ENCODE peak calls at places on chromosome 1, in eight cellular contexts. One of them, this sample, is unnamed.

GRCh38 chr1:145891587-145892485 is 6.2 kb upstream of the ANKRD35 start:
- DNase-seq in HFFc6: peak; percentile 100
- DNase-seq in stimulated activated CD4-positive, alpha-beta T cell treated with anti-CD3 and anti-CD28 coated beads, Interleukin-4, amount 100 ng/mL, for 48 hours: peak; percentile 41
- DNase-seq in GM20000: peak; percentile 79
- DNase-seq in naive thymus-derived CD4-positive, alpha-beta T cell: peak; percentile 11
- DNase-seq in NCI-H146: peak; percentile 98
- DNase-seq in A549: peak; percentile 98
- DNase-seq in H9: peak; percentile 98
- DNase-seq in this sample: peak; percentile 95

GRCh38 chr1:209250970-209251636 is 332.4 kb upstream of the CAMK1G start:
- DNase-seq in stimulated activated CD4-positive, alpha-beta T cell treated with anti-CD3 and anti-CD28 coated beads, Interleukin-4, amount 100 ng/mL, for 48 hours: no peak
- DNase-seq in NCI-H146: no peak
- DNase-seq in naive thymus-derived CD4-positive, alpha-beta T cell: no peak
- DNase-seq in HFFc6: no peak
- DNase-seq in A549: no peak
- DNase-seq in H9: no peak
- DNase-seq in GM20000: no peak
- DNase-seq in this sample: no peak

GRCh38 chr1:45299981-45300668 is 26.6 kb upstream of the HPDL start:
- DNase-seq in H9: peak; percentile 58
- DNase-seq in NCI-H146: peak; percentile 64
- DNase-seq in stimulated activated CD4-positive, alpha-beta T cell treated with anti-CD3 and anti-CD28 coated beads, Interleukin-4, amount 100 ng/mL, for 48 hours: no peak
- DNase-seq in HFFc6: peak; percentile 60
- DNase-seq in A549: peak; percentile 73
- DNase-seq in GM20000: peak; percentile 67
- DNase-seq in naive thymus-derived CD4-positive, alpha-beta T cell: peak; percentile 33
- DNase-seq in this sample: peak; percentile 65

GRCh38 chr1:91889717-91890459 is 3.9 kb upstream of the TGFBR3 start:
- DNase-seq in H9: no peak
- DNase-seq in HFFc6: peak; percentile 36
- DNase-seq in stimulated activated CD4-positive, alpha-beta T cell treated with anti-CD3 and anti-CD28 coated beads, Interleukin-4, amount 100 ng/mL, for 48 hours: no peak
- DNase-seq in GM20000: no peak
- DNase-seq in A549: peak; percentile 66
- DNase-seq in NCI-H146: no peak
- DNase-seq in naive thymus-derived CD4-positive, alpha-beta T cell: no peak
- DNase-seq in this sample: no peak

GRCh38 chr1:238401138-238401537 is 510.4 kb upstream of the ZP4 start:
- DNase-seq in NCI-H146: no peak
- DNase-seq in H9: no peak
- DNase-seq in A549: no peak
- DNase-seq in GM20000: no peak
- DNase-seq in naive thymus-derived CD4-positive, alpha-beta T cell: no peak
- DNase-seq in HFFc6: no peak
- DNase-seq in stimulated activated CD4-positive, alpha-beta T cell treated with anti-CD3 and anti-CD28 coated beads, Interleukin-4, amount 100 ng/mL, for 48 hours: no peak
- DNase-seq in this sample: no peak

GRCh38 chr1:93824869-93825268 is 54.1 kb downstream of the DNTTIP2 start:
- DNase-seq in stimulated activated CD4-positive, alpha-beta T cell treated with anti-CD3 and anti-CD28 coated beads, Interleukin-4, amount 100 ng/mL, for 48 hours: no peak
- DNase-seq in NCI-H146: no peak
- DNase-seq in HFFc6: no peak
- DNase-seq in A549: no peak
- DNase-seq in GM20000: no peak
- DNase-seq in naive thymus-derived CD4-positive, alpha-beta T cell: no peak
- DNase-seq in H9: no peak
- DNase-seq in this sample: no peak

GRCh38 chr1:6254691-6255090 is 6.2 kb downstream of the GPR153 start:
- DNase-seq in naive thymus-derived CD4-positive, alpha-beta T cell: no peak
- DNase-seq in stimulated activated CD4-positive, alpha-beta T cell treated with anti-CD3 and anti-CD28 coated beads, Interleukin-4, amount 100 ng/mL, for 48 hours: no peak
- DNase-seq in H9: no peak
- DNase-seq in A549: no peak
- DNase-seq in NCI-H146: no peak
- DNase-seq in HFFc6: no peak
- DNase-seq in GM20000: no peak
- DNase-seq in this sample: no peak

GRCh38 chr1:18300376-18300775 is 180.4 kb upstream of the KLHDC7A start:
- DNase-seq in H9: no peak
- DNase-seq in NCI-H146: no peak
- DNase-seq in HFFc6: no peak
- DNase-seq in A549: no peak
- DNase-seq in stimulated activated CD4-positive, alpha-beta T cell treated with anti-CD3 and anti-CD28 coated beads, Interleukin-4, amount 100 ng/mL, for 48 hours: no peak
- DNase-seq in GM20000: no peak
- DNase-seq in naive thymus-derived CD4-positive, alpha-beta T cell: no peak
- DNase-seq in this sample: no peak

GRCh38 chr1:205587576-205587975 is 44.2 kb downstream of the ELK4 start:
- DNase-seq in HFFc6: no peak
- DNase-seq in A549: no peak
- DNase-seq in stimulated activated CD4-positive, alpha-beta T cell treated with anti-CD3 and anti-CD28 coated beads, Interleukin-4, amount 100 ng/mL, for 48 hours: no peak
- DNase-seq in GM20000: no peak
- DNase-seq in H9: peak; percentile 12
- DNase-seq in NCI-H146: no peak
- DNase-seq in naive thymus-derived CD4-positive, alpha-beta T cell: no peak
- DNase-seq in this sample: no peak

GRCh38 chr1:234326493-234327366 is 46.5 kb upstream of the COA6 start:
- DNase-seq in NCI-H146: peak; percentile 46
- DNase-seq in stimulated activated CD4-positive, alpha-beta T cell treated with anti-CD3 and anti-CD28 coated beads, Interleukin-4, amount 100 ng/mL, for 48 hours: peak; percentile 56
- DNase-seq in HFFc6: peak; percentile 48
- DNase-seq in GM20000: peak; percentile 66
- DNase-seq in A549: peak; percentile 62
- DNase-seq in naive thymus-derived CD4-positive, alpha-beta T cell: peak; percentile 32
- DNase-seq in H9: peak; percentile 81
- DNase-seq in this sample: peak; percentile 75

GRCh38 chr1:8419172-8419571 is 101.3 kb downstream of the SLC45A1 start:
- DNase-seq in A549: no peak
- DNase-seq in naive thymus-derived CD4-positive, alpha-beta T cell: no peak
- DNase-seq in HFFc6: no peak
- DNase-seq in NCI-H146: no peak
- DNase-seq in H9: no peak
- DNase-seq in stimulated activated CD4-positive, alpha-beta T cell treated with anti-CD3 and anti-CD28 coated beads, Interleukin-4, amount 100 ng/mL, for 48 hours: no peak
- DNase-seq in GM20000: no peak
- DNase-seq in this sample: no peak

GRCh38 chr1:198741744-198742143 is 102.9 kb downstream of the PTPRC start:
- DNase-seq in A549: no peak
- DNase-seq in NCI-H146: peak; percentile 56
- DNase-seq in GM20000: no peak
- DNase-seq in HFFc6: no peak
- DNase-seq in H9: peak; percentile 41
- DNase-seq in stimulated activated CD4-positive, alpha-beta T cell treated with anti-CD3 and anti-CD28 coated beads, Interleukin-4, amount 100 ng/mL, for 48 hours: no peak
- DNase-seq in naive thymus-derived CD4-positive, alpha-beta T cell: no peak
- DNase-seq in this sample: no peak

GRCh38 chr1:175649416-175649815 is 94.0 kb downstream of the TNR start:
- DNase-seq in H9: peak; percentile 39
- DNase-seq in GM20000: no peak
- DNase-seq in A549: no peak
- DNase-seq in NCI-H146: no peak
- DNase-seq in HFFc6: no peak
- DNase-seq in naive thymus-derived CD4-positive, alpha-beta T cell: no peak
- DNase-seq in stimulated activated CD4-positive, alpha-beta T cell treated with anti-CD3 and anti-CD28 coated beads, Interleukin-4, amount 100 ng/mL, for 48 hours: no peak
- DNase-seq in this sample: no peak

GRCh38 chr1:243850013-243850367 is at the start of gene AKT3:
- DNase-seq in HFFc6: no peak
- DNase-seq in H9: peak; percentile 85
- DNase-seq in GM20000: no peak
- DNase-seq in A549: no peak
- DNase-seq in NCI-H146: no peak
- DNase-seq in stimulated activated CD4-positive, alpha-beta T cell treated with anti-CD3 and anti-CD28 coated beads, Interleukin-4, amount 100 ng/mL, for 48 hours: no peak
- DNase-seq in naive thymus-derived CD4-positive, alpha-beta T cell: no peak
- DNase-seq in this sample: no peak

GRCh38 chr1:77405186-77405585 is 123.4 kb downstream of the AK5 start:
- DNase-seq in H9: no peak
- DNase-seq in NCI-H146: no peak
- DNase-seq in naive thymus-derived CD4-positive, alpha-beta T cell: no peak
- DNase-seq in GM20000: no peak
- DNase-seq in HFFc6: no peak
- DNase-seq in stimulated activated CD4-positive, alpha-beta T cell treated with anti-CD3 and anti-CD28 coated beads, Interleukin-4, amount 100 ng/mL, for 48 hours: no peak
- DNase-seq in A549: no peak
- DNase-seq in this sample: no peak

GRCh38 chr1:61687901-61688300 is 37.0 kb downstream of the TM2D1 start:
- DNase-seq in A549: no peak
- DNase-seq in stimulated activated CD4-positive, alpha-beta T cell treated with anti-CD3 and anti-CD28 coated beads, Interleukin-4, amount 100 ng/mL, for 48 hours: no peak
- DNase-seq in GM20000: no peak
- DNase-seq in NCI-H146: no peak
- DNase-seq in naive thymus-derived CD4-positive, alpha-beta T cell: no peak
- DNase-seq in HFFc6: peak; percentile 37
- DNase-seq in H9: no peak
- DNase-seq in this sample: no peak

GRCh38 chr1:226649780-226650179 is 89.3 kb downstream of the ITPKB start:
- DNase-seq in NCI-H146: no peak
- DNase-seq in A549: peak; percentile 28
- DNase-seq in HFFc6: peak; percentile 25
- DNase-seq in GM20000: no peak
- DNase-seq in stimulated activated CD4-positive, alpha-beta T cell treated with anti-CD3 and anti-CD28 coated beads, Interleukin-4, amount 100 ng/mL, for 48 hours: no peak
- DNase-seq in H9: no peak
- DNase-seq in naive thymus-derived CD4-positive, alpha-beta T cell: peak; percentile 50
- DNase-seq in this sample: no peak

GRCh38 chr1:4023678-4024077 is 123.6 kb upstream of the C1orf174 start:
- DNase-seq in GM20000: no peak
- DNase-seq in stimulated activated CD4-positive, alpha-beta T cell treated with anti-CD3 and anti-CD28 coated beads, Interleukin-4, amount 100 ng/mL, for 48 hours: no peak
- DNase-seq in HFFc6: no peak
- DNase-seq in A549: no peak
- DNase-seq in NCI-H146: no peak
- DNase-seq in H9: no peak
- DNase-seq in naive thymus-derived CD4-positive, alpha-beta T cell: no peak
- DNase-seq in this sample: no peak